ENCODE peak calls at places on chromosomes 12 and 14, in four cellular contexts. T is stimulated activated CD8-positive, alpha-beta memory T cell treated with anti-CD3 and anti-CD28 coated beads, Interleukin-7, amount 100 ng/mL, for 1 hour; L is glutamatergic neuron; E is SW480. W is an unnamed sample.

GRCh38 chr12:13165578-13166120 is 30.9 kb upstream of the EMP1 start:
- DNase-seq in L (no peak), E (peak), T (peak), W (peak)

GRCh38 chr12:93552427-93552826 is 20.0 kb upstream of the SOCS2 start:
- DNase-seq in T (no peak), L (no peak), E (no peak), W (no peak)

GRCh38 chr12:56221233-56221756 is 427 bp downstream of the RNF41 start:
- DNase-seq in L (peak), E (peak), T (no peak), W (no peak)

GRCh38 chr14:31411218-31411727 is 9.1 kb downstream of the HEATR5A start:
- DNase-seq in T (no peak), L (no peak), E (no peak), W (no peak)

GRCh38 chr14:53571589-53571988 is 385.0 kb downstream of the BMP4 start:
- DNase-seq in E (no peak), L (no peak), T (no peak), W (no peak)

GRCh38 chr12:6684609-6685008 is 4.6 kb downstream of the ZNF384 start:
- DNase-seq in T (no peak), E (peak), L (peak), W (peak)

GRCh38 chr14:55122441-55122986 is 6.5 kb upstream of the LGALS3 start:
- DNase-seq in E (no peak), L (no peak), T (no peak), W (no peak)

GRCh38 chr14:37466003-37466622 is 128.9 kb downstream of the FOXA1 start:
- DNase-seq in L (no peak), T (no peak), E (no peak), W (no peak)

GRCh38 chr14:35814371-35815005 is 5.4 kb upstream of the RALGAPA1 start:
- DNase-seq in T (peak), E (peak), L (peak), W (peak)

GRCh38 chr12:88334271-88334670 is 192.2 kb downstream of the TMTC3 start:
- DNase-seq in E (no peak), L (no peak), T (no peak), W (no peak)

GRCh38 chr14:61570188-61570960 is 124.9 kb upstream of the HIF1A start:
- DNase-seq in T (no peak), L (no peak), E (no peak), W (no peak)

GRCh38 chr14:34461334-34462131 is 507 bp downstream of the SPTSSA start:
- DNase-seq in T (no peak), L (peak), E (peak), W (peak)

GRCh38 chr12:64687816-64688599 is 71.2 kb downstream of the GNS start:
- DNase-seq in L (no peak), T (no peak), E (peak), W (no peak)

GRCh38 chr14:55518391-55518790 is 61.6 kb upstream of the KTN1 start:
- DNase-seq in T (no peak), L (no peak), E (no peak), W (no peak)

GRCh38 chr12:124544311-124544970 is 23.0 kb downstream of the NCOR2 start:
- DNase-seq in E (no peak), L (no peak), T (no peak), W (no peak)

GRCh38 chr14:75714993-75715392 is 53.9 kb downstream of the TTLL5 start:
- DNase-seq in E (no peak), T (no peak), L (no peak), W (no peak)

GRCh38 chr12:6946033-6946919 is 2.5 kb downstream of the C12orf57 start:
- DNase-seq in T (no peak), L (peak), E (peak), W (peak)

W was measured in stimulated activated effector memory CD8-positive, alpha-beta T cell treated with anti-CD3 and anti-CD28 coated beads, Interleukin-12 subunit alpha, Interleukin-12 subunit beta, amount 100 ng/mL, for 72 hours.